ENCODE peak calls at places on chromosome 22, in four cellular contexts. One of them, this sample, is unnamed.

GRCh38 chr22:44085743-44086741 is 61.9 kb downstream of the PARVB start:
- DNase-seq in GM23248: peak; percentile 90
- DNase-seq in HCT116: peak; percentile 52
- DNase-seq in neural progenitor cell: peak; percentile 66
- DNase-seq in this sample: peak; percentile 34

GRCh38 chr22:37485714-37486223 is 415 bp downstream of the MFNG start:
- DNase-seq in GM23248: no peak
- DNase-seq in HCT116: no peak
- DNase-seq in neural progenitor cell: no peak
- DNase-seq in this sample: peak; percentile 41

GRCh38 chr22:42641801-42642413 is 1.5 kb upstream of the ATP5MGL start:
- DNase-seq in GM23248: no peak
- DNase-seq in HCT116: no peak
- DNase-seq in neural progenitor cell: no peak
- DNase-seq in this sample: no peak

GRCh38 chr22:41934284-41935014 is 7.8 kb upstream of the TNFRSF13C start:
- DNase-seq in GM23248: no peak
- DNase-seq in HCT116: no peak
- DNase-seq in neural progenitor cell: no peak
- DNase-seq in this sample: no peak

GRCh38 chr22:37804886-37805857 is 2.6 kb upstream of the GCAT start:
- DNase-seq in GM23248: peak; percentile 88
- DNase-seq in HCT116: peak; percentile 67
- DNase-seq in neural progenitor cell: peak; percentile 86
- DNase-seq in this sample: no peak

GRCh38 chr22:27828214-27828587 is 26.6 kb upstream of the MN1 start:
- DNase-seq in GM23248: no peak
- DNase-seq in HCT116: no peak
- DNase-seq in neural progenitor cell: no peak
- DNase-seq in this sample: no peak

GRCh38 chr22:37701121-37701786 is 4.4 kb downstream of the TRIOBP start:
- DNase-seq in GM23248: peak; percentile 36
- DNase-seq in HCT116: no peak
- DNase-seq in neural progenitor cell: no peak
- DNase-seq in this sample: no peak

GRCh38 chr22:23106906-23107367 is 34.9 kb downstream of the RSPH14 start:
- DNase-seq in GM23248: no peak
- DNase-seq in HCT116: no peak
- DNase-seq in neural progenitor cell: no peak
- DNase-seq in this sample: no peak

GRCh38 chr22:32336185-32336603 is 21.5 kb upstream of the RFPL3 start:
- DNase-seq in GM23248: no peak
- DNase-seq in HCT116: no peak
- DNase-seq in neural progenitor cell: peak; percentile 92
- DNase-seq in this sample: no peak

GRCh38 chr22:35313311-35314121 is 13.8 kb downstream of the TOM1 start:
- DNase-seq in GM23248: peak; percentile 97
- DNase-seq in HCT116: no peak
- DNase-seq in neural progenitor cell: no peak
- DNase-seq in this sample: no peak

GRCh38 chr22:44574057-44574456 is 76.0 kb upstream of the RTL6 start:
- DNase-seq in GM23248: peak; percentile 94
- DNase-seq in HCT116: peak; percentile 19
- DNase-seq in neural progenitor cell: no peak
- DNase-seq in this sample: no peak

GRCh38 chr22:41557401-41558240 is 3.2 kb upstream of the CSDC2 start:
- DNase-seq in GM23248: peak; percentile 89
- DNase-seq in HCT116: no peak
- DNase-seq in neural progenitor cell: no peak
- DNase-seq in this sample: peak; percentile 74

GRCh38 chr22:36383110-36383581 is 4.6 kb downstream of the MYH9 start:
- DNase-seq in GM23248: peak; percentile 79
- DNase-seq in HCT116: no peak
- DNase-seq in neural progenitor cell: no peak
- DNase-seq in this sample: peak; percentile 97

GRCh38 chr22:17806437-17806836 is 32.2 kb upstream of the BID start:
- DNase-seq in GM23248: no peak
- DNase-seq in HCT116: no peak
- DNase-seq in neural progenitor cell: no peak
- DNase-seq in this sample: no peak

GRCh38 chr22:19663821-19664325 is 50.4 kb upstream of the SEPTIN5 start:
- DNase-seq in GM23248: peak; percentile 82
- DNase-seq in HCT116: no peak
- DNase-seq in neural progenitor cell: peak; percentile 31
- DNase-seq in this sample: no peak

GRCh38 chr22:33923660-33924246 is 3.5 kb upstream of the LARGE1 start:
- DNase-seq in GM23248: peak; percentile 84
- DNase-seq in HCT116: peak; percentile 27
- DNase-seq in neural progenitor cell: peak; percentile 94
- DNase-seq in this sample: peak; percentile 82

GRCh38 chr22:44336962-44337657 is 24.4 kb upstream of the SHISAL1 start:
- DNase-seq in GM23248: no peak
- DNase-seq in HCT116: no peak
- DNase-seq in neural progenitor cell: peak; percentile 45
- DNase-seq in this sample: no peak

GRCh38 chr22:46292173-46292572 is 4.5 kb upstream of the GTSE1 start:
- DNase-seq in GM23248: no peak
- DNase-seq in HCT116: no peak
- DNase-seq in neural progenitor cell: no peak
- DNase-seq in this sample: no peak
- H3K9me3 ChIP-seq in GM23248: no peaks in the 10 kb centered on the region
- H3K9me3 ChIP-seq in HCT116: no peaks in the 10 kb centered on the region
- H3K9me3 ChIP-seq in neural progenitor cell: no peaks in the 10 kb centered on the region
- H3K9me3 ChIP-seq in this sample: no peaks in the 10 kb centered on the region

GRCh38 chr22:30968924-30969531 is at the start of gene TUG1:
- DNase-seq in GM23248: peak; percentile 99
- DNase-seq in HCT116: peak; percentile 96
- DNase-seq in neural progenitor cell: peak; percentile 98
- DNase-seq in this sample: peak; percentile 98
- H2AFZ ChIP-seq in GM23248: peak within 1 kb of the TSS; percentile 87
- H2AFZ ChIP-seq in HCT116: no peak within 1 kb of the TSS
- H2AFZ ChIP-seq in neural progenitor cell: peak within 1 kb of the TSS; percentile 52
- H2AFZ ChIP-seq in this sample: peak within 1 kb of the TSS; percentile 64

GRCh38 chr22:30305906-30306628 is 16.8 kb upstream of the CASTOR1 start:
- DNase-seq in GM23248: peak; percentile 30
- DNase-seq in HCT116: no peak
- DNase-seq in neural progenitor cell: no peak
- DNase-seq in this sample: peak; percentile 59
- TF ChIP-seq EZH2phosphoT487 in GM23248: no peak
- TF ChIP-seq EZH2phosphoT487 in HCT116: no peak
- TF ChIP-seq EZH2phosphoT487 in neural progenitor cell: no peak
- TF ChIP-seq EZH2phosphoT487 in this sample: no peak

GRCh38 chr22:40193429-40194421 is 16.0 kb downstream of the TNRC6B start:
- DNase-seq in GM23248: peak; percentile 33
- DNase-seq in HCT116: no peak
- DNase-seq in neural progenitor cell: peak; percentile 55
- DNase-seq in this sample: no peak

GRCh38 chr22:40199223-40199622 is 21.5 kb downstream of the TNRC6B start:
- DNase-seq in GM23248: no peak
- DNase-seq in HCT116: no peak
- DNase-seq in neural progenitor cell: no peak
- DNase-seq in this sample: no peak

GRCh38 chr22:40196628-40197027 is 18.9 kb downstream of the TNRC6B start:
- DNase-seq in GM23248: peak; percentile 98
- DNase-seq in HCT116: no peak
- DNase-seq in neural progenitor cell: no peak
- DNase-seq in this sample: no peak

GRCh38 chr22:40190501-40190900 is 12.8 kb downstream of the TNRC6B start:
- DNase-seq in GM23248: no peak
- DNase-seq in HCT116: no peak
- DNase-seq in neural progenitor cell: no peak
- DNase-seq in this sample: no peak

DNA sequence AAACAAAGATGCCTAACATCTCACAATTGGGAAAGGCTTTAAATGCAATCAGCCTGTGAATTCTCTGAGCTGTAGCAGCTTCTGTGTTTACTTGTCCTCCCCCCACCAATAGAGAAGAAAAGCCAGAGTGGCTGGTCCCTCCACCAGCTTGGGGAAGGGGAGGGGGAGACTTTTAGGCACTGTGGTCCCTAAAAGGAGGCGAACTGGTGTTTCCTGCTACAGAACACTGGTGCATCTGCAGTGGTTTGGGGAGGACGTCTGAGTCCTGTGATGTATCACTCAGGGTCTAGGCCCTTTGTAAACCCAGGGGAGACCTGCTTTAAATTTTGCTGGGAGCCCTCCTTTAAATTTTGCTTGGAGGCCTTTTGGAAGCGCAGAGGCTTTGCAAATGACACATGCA is 16.9 kb downstream of the TNRC6B start:
- DNase-seq in GM23248: no peak
- DNase-seq in HCT116: no peak
- DNase-seq in neural progenitor cell: no peak
- DNase-seq in this sample: no peak
- H3K9me3 ChIP-seq in GM23248: no peaks in the 10 kb centered on the region
- H3K9me3 ChIP-seq in HCT116: no peaks in the 10 kb centered on the region
- H3K9me3 ChIP-seq in neural progenitor cell: no peaks in the 10 kb centered on the region
- H3K9me3 ChIP-seq in this sample: no peaks in the 10 kb centered on the region

DNA sequence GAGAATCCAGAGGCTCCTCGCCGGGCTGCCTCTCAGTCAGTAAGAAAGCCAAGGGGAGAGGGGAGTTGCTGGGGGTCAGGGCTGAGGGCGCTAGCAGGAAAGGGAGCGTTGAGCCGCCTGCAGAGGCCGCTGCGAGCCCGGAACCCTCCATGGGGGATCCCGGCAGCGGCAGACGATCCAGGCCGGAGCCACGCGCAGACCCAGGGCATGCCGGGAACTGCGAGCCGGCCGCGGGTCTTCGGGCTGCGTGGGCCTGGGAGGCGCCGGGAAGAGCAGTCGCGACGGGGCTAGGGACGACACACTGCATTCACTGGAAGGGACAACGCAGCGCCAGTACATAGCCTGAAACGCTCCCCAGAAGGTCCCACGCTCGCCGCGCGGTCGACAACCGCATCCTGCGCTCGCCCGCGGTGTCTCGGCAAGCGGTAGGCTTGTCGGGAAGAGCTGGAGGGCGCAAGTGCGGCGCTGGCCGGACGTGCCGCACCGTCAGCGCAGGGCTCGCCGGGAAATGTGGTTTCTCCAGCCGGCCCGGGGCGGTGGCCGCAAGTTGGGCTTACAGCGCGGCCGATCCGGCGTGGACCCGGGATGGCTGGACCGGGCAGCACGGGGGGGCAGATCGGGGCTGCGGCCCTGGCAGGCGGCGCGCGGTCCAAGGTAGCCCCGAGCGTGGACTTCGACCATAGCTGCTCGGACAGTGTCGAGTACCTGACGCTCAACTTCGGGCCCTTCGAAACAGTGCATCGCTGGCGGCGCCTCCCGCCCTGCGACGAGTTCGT is at the start of gene LZTR1:
- DNase-seq in GM23248: peak; percentile 96
- DNase-seq in HCT116: peak; percentile 50
- DNase-seq in neural progenitor cell: peak; percentile 91
- DNase-seq in this sample: peak; percentile 84
- H2AFZ ChIP-seq in GM23248: peak within 1 kb of the TSS; percentile 90
- H2AFZ ChIP-seq in HCT116: no peak within 1 kb of the TSS
- H2AFZ ChIP-seq in neural progenitor cell: peak within 1 kb of the TSS; percentile 75
- H2AFZ ChIP-seq in this sample: peak within 1 kb of the TSS; percentile 76

GRCh38 chr22:29312218-29313125 is 3.0 kb downstream of the RASL10A start:
- DNase-seq in GM23248: no peak
- DNase-seq in HCT116: no peak
- DNase-seq in neural progenitor cell: no peak
- DNase-seq in this sample: no peak

GRCh38 chr22:29310065-29310862 is 3.8 kb downstream of the GAS2L1 start:
- DNase-seq in GM23248: peak; percentile 28
- DNase-seq in HCT116: no peak
- DNase-seq in neural progenitor cell: no peak
- DNase-seq in this sample: no peak

GRCh38 chr22:29311468-29312217 is 3.9 kb downstream of the RASL10A start:
- DNase-seq in GM23248: peak; percentile 61
- DNase-seq in HCT116: no peak
- DNase-seq in neural progenitor cell: no peak
- DNase-seq in this sample: no peak

GRCh38 chr22:29309332-29310064 is 3.0 kb downstream of the GAS2L1 start:
- DNase-seq in GM23248: peak; percentile 24
- DNase-seq in HCT116: no peak
- DNase-seq in neural progenitor cell: no peak
- DNase-seq in this sample: no peak

DNA sequence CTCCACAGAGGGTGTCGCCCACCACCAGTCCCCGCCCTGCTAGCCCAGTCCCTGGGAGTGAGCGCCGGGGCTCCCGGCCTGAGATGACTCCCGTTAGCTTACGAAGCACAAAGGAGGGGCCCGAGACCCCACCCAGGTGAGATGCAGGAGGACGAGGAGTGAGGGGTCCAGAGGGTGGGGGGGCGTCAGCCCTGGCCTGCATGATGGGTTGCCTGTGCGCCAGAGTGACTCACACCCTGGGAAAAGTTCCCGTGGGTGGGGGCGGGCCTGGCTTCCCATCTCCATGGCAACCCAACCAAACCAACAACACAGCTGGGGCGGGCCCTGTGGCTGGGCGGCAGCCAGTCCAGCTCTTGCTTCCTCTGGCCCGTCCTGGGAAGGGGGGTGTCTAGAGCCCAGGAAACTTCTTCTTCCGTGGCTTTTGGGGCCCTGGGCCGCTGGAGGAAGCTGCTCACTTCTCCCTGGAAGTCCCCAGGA is 4.5 kb downstream of the GAS2L1 start:
- DNase-seq in GM23248: peak; percentile 99
- DNase-seq in HCT116: peak; percentile 75
- DNase-seq in neural progenitor cell: peak; percentile 83
- DNase-seq in this sample: no peak
- TF ChIP-seq EZH2phosphoT487 in GM23248: no peak
- TF ChIP-seq EZH2phosphoT487 in HCT116: no peak
- TF ChIP-seq EZH2phosphoT487 in neural progenitor cell: no peak
- TF ChIP-seq EZH2phosphoT487 in this sample: no peak

This sample was measured in MM.1S.